ENCODE peak calls at places on chromosome 14, in eight cellular contexts. Y is HCT116, I is heart left ventricle, B is adrenal gland, W is prostate gland, F is esophagus squamous epithelium, Z is esophagus muscularis mucosa, D is testis. U is an unnamed sample.

GRCh38 chr14:51327376-51327775 is 87.3 kb downstream of the TMX1 start:
- DNase-seq in Y (no peak), I (no peak), B (no peak), W (no peak), F (no peak), Z (peak; percentile 34), D (no peak), U (no peak)

GRCh38 chr14:96049932-96050331 is 10.8 kb downstream of the C14orf132 start:
- DNase-seq in Y (no peak), I (no peak), B (no peak), W (no peak), F (no peak), Z (no peak), D (no peak), U (no peak)

GRCh38 chr14:53542692-53543091 is 389.6 kb upstream of the DDHD1 start:
- DNase-seq in Y (no peak), I (no peak), B (peak; percentile 29), W (no peak), F (no peak), Z (no peak), D (peak; percentile 20), U (no peak)

GRCh38 chr14:29035129-29035528 is 268.5 kb downstream of the FOXG1 start:
- DNase-seq in Y (no peak), I (no peak), B (no peak), W (no peak), F (no peak), Z (no peak), D (no peak), U (no peak)

GRCh38 chr14:50961606-50962259 is 17.4 kb upstream of the PYGL start:
- DNase-seq in Y (no peak), I (no peak), B (peak; percentile 68), W (peak; percentile 44), F (no peak), Z (no peak), D (no peak), U (no peak)

GRCh38 chr14:95524706-95525512 is 8.5 kb upstream of the SYNE3 start:
- DNase-seq in Y (peak; percentile 41), I (no peak), B (no peak), W (no peak), F (no peak), Z (no peak), D (no peak), U (no peak)

GRCh38 chr14:31582286-31582691 is 21.1 kb downstream of the NUBPL start:
- DNase-seq in Y (no peak), I (peak; percentile 32), B (peak; percentile 29), W (no peak), F (no peak), Z (no peak), D (peak; percentile 36), U (peak; percentile 50)

GRCh38 chr14:37546621-37547447 is 48.2 kb downstream of the FOXA1 start:
- DNase-seq in Y (no peak), I (no peak), B (no peak), W (peak; percentile 20), F (no peak), Z (no peak), D (no peak), U (no peak)

GRCh38 chr14:78758333-78758732 is 588.2 kb downstream of the NRXN3 start:
- DNase-seq in Y (peak; percentile 4), I (no peak), B (no peak), W (no peak), F (no peak), Z (no peak), D (peak; percentile 27), U (no peak)

GRCh38 chr14:44895716-44896115 is 66.0 kb downstream of the KLHL28 start:
- DNase-seq in Y (no peak), I (no peak), B (no peak), W (no peak), F (no peak), Z (no peak), D (no peak), U (no peak)

GRCh38 chr14:92531151-92531873 is 17.7 kb downstream of the RIN3 start:
- DNase-seq in Y (no peak), I (no peak), B (no peak), W (no peak), F (no peak), Z (no peak), D (no peak), U (no peak)

GRCh38 chr14:55851961-55852360 is 266.2 kb upstream of the PELI2 start:
- DNase-seq in Y (no peak), I (peak; percentile 66), B (no peak), W (no peak), F (no peak), Z (no peak), D (no peak), U (no peak)

DNA sequence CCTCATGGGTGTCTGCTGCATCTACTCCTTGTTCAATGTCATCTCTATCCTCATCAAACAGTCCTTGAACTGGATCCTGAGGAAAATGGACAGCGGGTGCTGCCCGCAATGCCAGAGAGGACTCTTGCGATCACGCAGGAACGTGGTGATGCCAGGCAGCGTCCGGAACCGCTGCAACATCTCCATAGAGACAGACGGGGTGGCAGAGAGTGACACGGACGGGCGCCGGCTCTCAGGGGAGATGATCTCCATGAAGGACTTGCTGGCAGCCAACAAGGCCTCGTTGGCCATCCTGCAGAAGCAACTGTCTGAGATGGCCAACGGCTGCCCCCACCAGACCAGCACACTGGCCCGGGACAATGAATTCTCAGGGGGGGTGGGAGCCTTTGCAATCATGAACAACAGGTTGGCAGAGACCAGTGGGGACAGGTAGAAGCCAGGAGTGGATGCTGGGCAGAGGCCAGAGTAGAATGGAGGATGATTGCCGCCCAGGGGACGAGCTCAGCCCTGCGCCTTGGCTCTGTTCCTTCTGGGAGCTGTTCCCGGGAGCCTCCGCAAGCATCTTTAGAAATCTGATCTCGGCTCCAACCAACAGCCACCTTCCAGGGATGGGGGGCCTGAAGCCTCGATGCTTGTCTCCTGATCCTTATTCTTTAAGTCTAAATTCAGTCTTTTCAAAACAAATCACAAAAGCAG is 71.6 kb upstream of the PSMC1 start:
- DNase-seq in Y (no peak), I (no peak), B (no peak), W (no peak), F (no peak), Z (no peak), D (no peak), U (no peak)
- H3K27ac ChIP-seq in Y (no peak overlapping the region), I (no peak overlapping the region), B (no peak overlapping the region), W (no peak overlapping the region), F (no peak overlapping the region), Z (no peak overlapping the region), D (no peak overlapping the region), U (no peak overlapping the region)

GRCh38 chr14:54651649-54652048 is 84.7 kb downstream of the SAMD4A start:
- DNase-seq in Y (no peak), I (no peak), B (no peak), W (no peak), F (no peak), Z (no peak), D (no peak), U (no peak)

GRCh38 chr14:54652890-54653201 is 85.9 kb downstream of the SAMD4A start:
- DNase-seq in Y (no peak), I (no peak), B (no peak), W (no peak), F (no peak), Z (no peak), D (no peak), U (no peak)

GRCh38 chr14:54652188-54652889 is 85.4 kb downstream of the SAMD4A start:
- DNase-seq in Y (peak; percentile 86), I (peak; percentile 90), B (peak; percentile 95), W (peak; percentile 76), F (peak; percentile 2), Z (peak; percentile 94), D (peak; percentile 91), U (peak; percentile 71)

GRCh38 chr14:54651018-54651351 is 84.1 kb downstream of the SAMD4A start:
- DNase-seq in Y (no peak), I (no peak), B (no peak), W (no peak), F (no peak), Z (no peak), D (no peak), U (no peak)

GRCh38 chr14:54650331-54651017 is 83.5 kb downstream of the SAMD4A start:
- DNase-seq in Y (no peak), I (peak; percentile 54), B (peak; percentile 73), W (no peak), F (peak; percentile 4), Z (no peak), D (peak; percentile 22), U (no peak)
- TF ChIP-seq POLR2A in Y (no peak), I (no peak), B (no peak), W (no peak), F (no peak), Z (no peak), D (no peak), U (no peak)

DNA sequence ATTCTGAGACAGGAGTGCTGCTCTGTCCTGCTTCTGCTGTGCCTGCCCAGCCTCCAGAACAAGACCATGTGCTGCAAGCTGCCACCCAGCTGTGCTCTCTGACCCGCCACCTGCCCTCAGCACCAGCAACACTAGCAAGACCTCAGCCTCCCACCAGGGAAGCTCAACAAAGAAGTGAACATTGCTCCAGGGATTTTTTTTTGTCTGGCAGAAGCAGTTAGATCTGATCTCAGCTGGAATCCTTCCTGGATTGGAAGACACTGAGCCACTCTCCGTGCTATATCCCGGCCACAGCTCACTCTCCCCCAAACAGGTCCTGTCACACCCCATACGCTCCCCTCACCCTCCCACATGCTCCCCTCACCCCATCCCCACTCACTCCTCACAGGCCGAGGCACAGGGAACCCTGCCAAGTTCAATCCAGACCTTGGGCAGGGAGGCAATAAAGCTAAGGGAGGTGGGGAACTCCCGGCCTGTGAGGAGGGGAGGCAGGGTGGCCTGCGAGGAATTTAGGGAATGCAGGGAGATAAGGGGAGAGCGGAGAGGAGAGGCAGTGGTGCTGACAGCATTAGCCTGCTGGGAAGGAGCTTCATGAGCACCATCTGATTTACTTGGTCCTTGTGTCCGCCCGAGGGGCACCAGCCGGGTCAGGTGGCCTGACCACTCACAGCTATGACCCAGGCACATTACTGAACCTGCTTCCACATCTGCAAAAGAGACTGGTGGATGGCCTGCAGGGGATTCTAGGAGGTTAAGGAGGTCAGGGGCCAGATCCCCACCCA is 29.7 kb downstream of the CCDC85C start:
- DNase-seq in Y (no peak), I (peak; percentile 73), B (peak; percentile 92), W (peak; percentile 49), F (no peak), Z (no peak), D (peak; percentile 80), U (peak; percentile 87)
- H3K27ac ChIP-seq in Y (peak overlapping the region; percentile 48), I (peak overlapping the region; percentile 69), B (peak overlapping the region; percentile 68), W (peak overlapping the region; percentile 93), F (peak overlapping the region; percentile 91), Z (peak overlapping the region; percentile 88), D (peak overlapping the region; percentile 44), U (peak overlapping the region; percentile 60)

GRCh38 chr14:76810953-76811400 is 1.7 kb downstream of the ANGEL1 start:
- DNase-seq in Y (peak; percentile 13), I (no peak), B (peak; percentile 64), W (no peak), F (no peak), Z (peak; percentile 53), D (peak; percentile 64), U (no peak)

GRCh38 chr14:76812093-76812421 is 625 bp downstream of the ANGEL1 start:
- DNase-seq in Y (no peak), I (no peak), B (no peak), W (no peak), F (no peak), Z (no peak), D (peak; percentile 33), U (no peak)

GRCh38 chr14:76811561-76811960 is 1.1 kb downstream of the ANGEL1 start:
- DNase-seq in Y (no peak), I (no peak), B (no peak), W (no peak), F (no peak), Z (no peak), D (no peak), U (no peak)

GRCh38 chr14:76810525-76810924 is 2.2 kb downstream of the ANGEL1 start:
- DNase-seq in Y (no peak), I (no peak), B (no peak), W (no peak), F (no peak), Z (peak; percentile 21), D (no peak), U (no peak)

GRCh38 chr14:76812422-76813383 is at the start of gene ANGEL1:
- DNase-seq in Y (peak; percentile 82), I (peak; percentile 97), B (peak; percentile 97), W (peak; percentile 95), F (peak; percentile 90), Z (peak; percentile 99), D (peak; percentile 95), U (peak; percentile 96)
- TF ChIP-seq POLR2A in Y (peak; percentile 77), I (peak; percentile 91), B (peak; percentile 89), W (peak; percentile 80), F (peak; percentile 87), Z (peak; percentile 64), D (peak; percentile 75), U (peak; percentile 75)